ENCODE peak calls at places on chromosomes 4 and X, in four cellular contexts. U is IMR-90, W is left lung, Z is fibroblast of lung. I is an unnamed sample.

GRCh38 chrX:154718607-154719006 is 32.3 kb downstream of the GAB3 start:
- DNase-seq in U (no peak), W (no peak), Z (no peak), I (no peak)

GRCh38 chrX:41300758-41301437 is 33.1 kb upstream of the DDX3X start:
- DNase-seq in U (peak; percentile 72), W (no peak), Z (peak; percentile 56), I (no peak)

GRCh38 chr4:88216395-88216794 is 58.0 kb upstream of the ABCG2 start:
- DNase-seq in U (no peak), W (no peak), Z (no peak), I (no peak)

GRCh38 chr4:177161781-177162180 is 147.9 kb upstream of the NEIL3 start:
- DNase-seq in U (no peak), W (no peak), Z (no peak), I (no peak)

GRCh38 chr4:134628074-134628473 is 426.5 kb upstream of the PABPC4L start:
- DNase-seq in U (no peak), W (no peak), Z (peak; percentile 20), I (no peak)

GRCh38 chrX:47723689-47724088 is 64.7 kb upstream of the UXT start:
- DNase-seq in U (no peak), W (no peak), Z (no peak), I (no peak)

GRCh38 chrX:10549280-10549679 is 71.1 kb downstream of the MID1 start:
- DNase-seq in U (no peak), W (no peak), Z (no peak), I (no peak)

GRCh38 chr4:74539043-74539790 is 94.3 kb downstream of the AREG start:
- DNase-seq in U (no peak), W (no peak), Z (no peak), I (no peak)

GRCh38 chr4:139403457-139403856 is 50.5 kb upstream of the RAB33B start:
- DNase-seq in U (no peak), W (no peak), Z (no peak), I (no peak)

GRCh38 chr4:119692001-119692400 is 63.4 kb upstream of the PDE5A start:
- DNase-seq in U (peak; percentile 67), W (no peak), Z (peak; percentile 60), I (no peak)

GRCh38 chrX:49228185-49228584 is 5.0 kb downstream of the CACNA1F start:
- DNase-seq in U (no peak), W (no peak), Z (no peak), I (peak; percentile 60)

GRCh38 chrX:49226946-49227345 is 6.2 kb downstream of the CACNA1F start:
- DNase-seq in U (no peak), W (no peak), Z (no peak), I (no peak)

GRCh38 chrX:49225858-49226257 is 7.3 kb downstream of the CACNA1F start:
- DNase-seq in U (no peak), W (no peak), Z (no peak), I (no peak)

GRCh38 chrX:49230500-49231232 is 2.5 kb downstream of the CACNA1F start:
- DNase-seq in U (no peak), W (peak; percentile 87), Z (no peak), I (peak; percentile 91)

GRCh38 chrX:49227726-49228125 is 5.4 kb downstream of the CACNA1F start:
- DNase-seq in U (no peak), W (no peak), Z (no peak), I (no peak)
- H3K27ac ChIP-seq in U (no peak overlapping the region), W (no peak overlapping the region), Z (no peak overlapping the region), I (no peak overlapping the region)

GRCh38 chr4:3135155-3136011 is 60.9 kb downstream of the HTT start:
- DNase-seq in U (no peak), W (no peak), Z (no peak), I (no peak)

GRCh38 chr4:3130826-3131225 is 56.3 kb downstream of the HTT start:
- DNase-seq in U (no peak), W (no peak), Z (no peak), I (no peak)

GRCh38 chr4:3134201-3134600 is 59.7 kb downstream of the HTT start:
- DNase-seq in U (no peak), W (no peak), Z (no peak), I (no peak)

GRCh38 chr4:3137908-3138307 is 63.4 kb downstream of the HTT start:
- DNase-seq in U (no peak), W (no peak), Z (no peak), I (no peak)

GRCh38 chr4:3136454-3136853 is 62.0 kb downstream of the HTT start:
- DNase-seq in U (peak; percentile 21), W (no peak), Z (peak; percentile 42), I (no peak)
- TF ChIP-seq CTCF in U (peak; percentile 39), W (no peak), Z (no peak), I (no peak)

GRCh38 chr4:183532823-183533222 is 28.0 kb downstream of the ING2 start:
- DNase-seq in U (peak; percentile 29), W (no peak), Z (peak; percentile 56), I (no peak)

GRCh38 chr4:183533698-183534097 is 28.8 kb downstream of the ING2 start:
- DNase-seq in U (no peak), W (no peak), Z (no peak), I (no peak)
- H3K27ac ChIP-seq in U (no peak overlapping the region), W (no peak overlapping the region), Z (no peak overlapping the region), I (no peak overlapping the region)

GRCh38 chrX:43333543-43333942 is 322.6 kb upstream of the MAOA start:
- DNase-seq in U (no peak), W (no peak), Z (no peak), I (no peak)
- TF ChIP-seq CTCF in U (no peak), W (no peak), Z (no peak), I (no peak)

DNA sequence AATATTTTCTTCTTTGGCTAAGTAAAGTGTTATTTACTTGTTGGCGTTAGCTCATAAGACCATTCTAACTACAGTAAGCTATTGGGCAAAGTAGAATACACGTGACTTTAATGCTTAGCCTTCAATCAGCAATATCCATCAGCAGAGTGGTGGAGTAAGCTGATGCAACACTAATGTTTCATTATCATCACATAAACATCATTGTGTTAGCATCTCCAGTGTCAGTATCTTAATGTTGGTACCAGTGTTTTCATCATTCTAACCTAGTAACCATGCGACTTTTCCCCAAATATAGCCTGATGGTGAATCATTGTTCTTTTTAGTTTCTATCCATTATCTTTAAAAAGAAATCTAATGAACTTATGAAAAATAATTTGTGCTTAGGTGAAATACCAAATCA is 48.5 kb downstream of the APOOL start:
- DNase-seq in U (peak; percentile 11), W (no peak), Z (peak; percentile 39), I (no peak)
- H3K27ac ChIP-seq in U (no peak overlapping the region), W (no peak overlapping the region), Z (peak overlapping the region; percentile 15), I (no peak overlapping the region)

DNA sequence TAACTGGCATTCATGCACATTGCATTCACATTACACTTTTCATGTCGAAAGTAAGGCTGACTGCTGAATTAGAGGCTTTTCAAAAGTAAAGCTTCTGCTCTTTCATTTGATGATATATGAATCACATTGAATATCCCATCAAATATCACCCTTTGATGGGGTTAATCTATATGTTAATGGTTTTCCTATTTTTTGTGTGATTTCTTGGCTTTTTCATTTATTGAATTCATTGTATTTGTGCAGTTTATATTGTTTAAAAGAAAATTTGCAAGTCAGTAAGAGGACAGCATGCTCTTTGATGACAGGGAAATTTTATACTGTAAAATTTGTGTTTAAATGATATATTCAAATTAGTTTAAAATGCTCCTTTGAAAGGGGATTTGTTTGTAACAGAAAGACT is 344.1 kb downstream of the PCDH10 start:
- DNase-seq in U (no peak), W (no peak), Z (no peak), I (no peak)
- TF ChIP-seq CTCF in U (no peak), W (no peak), Z (no peak), I (no peak)

GRCh38 chr4:162163892-162164759 is at the start of gene FSTL5:
- DNase-seq in U (peak; percentile 2), W (peak; percentile 45), Z (peak; percentile 10), I (peak; percentile 77)
- H3K27ac ChIP-seq in U (no peak within 1 kb of the TSS), W (no peak within 1 kb of the TSS), Z (no peak within 1 kb of the TSS), I (no peak within 1 kb of the TSS)

GRCh38 chrX:34642849-34643248 is 14.2 kb downstream of the TMEM47 start:
- DNase-seq in U (no peak), W (no peak), Z (no peak), I (no peak)

GRCh38 chrX:34632404-34632803 is 24.7 kb downstream of the TMEM47 start:
- DNase-seq in U (no peak), W (no peak), Z (peak; percentile 32), I (no peak)

DNA sequence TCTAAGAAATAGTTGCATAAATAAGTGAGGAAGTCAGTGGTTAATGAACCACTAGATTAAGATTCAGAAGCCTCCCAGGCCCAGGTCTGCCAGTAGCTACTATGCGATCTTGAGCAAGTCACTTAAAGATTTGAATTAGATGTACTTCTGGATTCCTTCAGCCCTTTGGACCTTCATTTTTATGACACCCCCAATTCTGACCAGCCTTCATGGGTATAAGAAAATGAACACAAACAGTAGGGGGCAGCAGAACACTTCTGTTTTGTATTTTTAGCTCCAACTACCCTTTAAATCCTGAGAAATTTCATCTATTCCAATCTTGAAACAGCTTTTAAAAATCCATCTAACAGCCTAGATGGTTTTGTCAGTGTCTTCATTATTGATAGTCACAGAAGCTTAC is 19.0 kb downstream of the TMEM47 start:
- DNase-seq in U (peak; percentile 54), W (no peak), Z (peak; percentile 68), I (no peak)
- TF ChIP-seq CTCF in U (peak; percentile 53), W (peak; percentile 21), Z (peak; percentile 32), I (peak; percentile 23)